ENCODE peak calls at places on chromosomes 13 and 19, in six cellular contexts. J is IMR-90; P is colonic mucosa; M is effector memory CD4-positive, alpha-beta T cell; E is tibial artery; I is lung. X is an unnamed sample. For H3K4me1, the result is how much of the 10 kb centered on the place peaks cover.

GRCh38 chr13:40329682-40330485 is 336.6 kb downstream of the FOXO1 start:
- DNase-seq in P (no peak), J (no peak), M (no peak), I (no peak), E (no peak), X (no peak)

GRCh38 chr19:40348961-40349507 is 539 bp downstream of the PLD3 start:
- DNase-seq in P (no peak), J (peak), E (no peak), I (no peak), M (no peak), X (no peak)

GRCh38 chr13:31749929-31750328 is 10.6 kb downstream of the RXFP2 start:
- DNase-seq in I (no peak), J (peak), E (no peak), M (no peak), P (no peak), X (no peak)

GRCh38 chr13:36866232-36866631 is 47.2 kb downstream of the RFXAP start:
- DNase-seq in M (no peak), J (no peak), P (no peak), I (no peak), E (no peak), X (no peak)

GRCh38 chr13:58949646-58950045 is 1214.1 kb downstream of the DIAPH3 start:
- DNase-seq in I (no peak), J (no peak), P (no peak), E (no peak), M (no peak), X (no peak)

GRCh38 chr13:101181076-101181685 is 235.1 kb downstream of the NALCN start:
- DNase-seq in P (no peak), E (no peak), J (peak), M (no peak), I (no peak), X (no peak)

GRCh38 chr19:5613466-5613865 is 9.1 kb downstream of the SAFB2 start:
- DNase-seq in I (no peak), P (no peak), J (no peak), M (no peak), E (no peak), X (no peak)

GRCh38 chr19:42098781-42099180 is 22.8 kb downstream of the ZNF574 start:
- DNase-seq in P (no peak), E (no peak), J (no peak), I (no peak), M (no peak), X (no peak)

GRCh38 chr19:46271488-46272197 is 25.2 kb upstream of the HIF3A start:
- DNase-seq in I (no peak), J (peak), M (no peak), E (no peak), P (no peak), X (no peak)

GRCh38 chr13:86383151-86383550 is 583.9 kb upstream of the SLITRK6 start:
- DNase-seq in J (no peak), I (no peak), M (no peak), E (no peak), P (no peak), X (no peak)

GRCh38 chr13:110215606-110216005 is 91.4 kb downstream of the COL4A1 start:
- DNase-seq in E (no peak), M (no peak), J (peak), P (no peak), I (no peak), X (no peak)

GRCh38 chr19:1411255-1412191 is 4.1 kb downstream of the DAZAP1 start:
- DNase-seq in I (peak), M (peak), J (peak), E (peak), P (no peak), X (peak)

GRCh38 chr13:44322928-44323327 is 50.7 kb upstream of the SERP2 start:
- DNase-seq in M (no peak), J (no peak), E (no peak), I (no peak), P (no peak), X (no peak)

GRCh38 chr13:24905242-24905641 is 141.3 kb downstream of the RNF17 start:
- DNase-seq in M (no peak), E (no peak), I (no peak), J (peak), P (no peak), X (no peak)

GRCh38 chr19:20321139-20321656 is 154.2 kb downstream of the ZNF486 start:
- DNase-seq in P (no peak), J (no peak), I (no peak), M (no peak), E (no peak), X (no peak)

GRCh38 chr19:36140289-36141038 is 598 bp downstream of the CAPNS1 start:
- DNase-seq in P (peak), M (peak), I (peak), J (peak), E (peak), X (peak)

GRCh38 chr13:113645329-113645728 is 12.7 kb downstream of the ATP4B start:
- DNase-seq in M (no peak), J (no peak), I (no peak), P (no peak), E (no peak), X (no peak)

GRCh38 chr19:55305491-55305890 is 19.6 kb downstream of the TMEM150B start:
- DNase-seq in E (peak), I (no peak), P (peak), J (no peak), M (peak), X (peak)

GRCh38 chr19:18768997-18769891 is 21.9 kb downstream of the COMP start:
- DNase-seq in J (no peak), M (no peak), I (peak), P (no peak), E (no peak), X (no peak)

GRCh38 chr13:39417643-39418042 is 185.3 kb downstream of the LHFPL6 start:
- DNase-seq in P (no peak), M (no peak), E (no peak), I (no peak), J (peak), X (no peak)

GRCh38 chr19:1739960-1740629 is 13.2 kb upstream of the ONECUT3 start:
- DNase-seq in J (no peak), M (no peak), E (no peak), I (no peak), P (no peak), X (no peak)

GRCh38 chr19:18425515-18426415 is 6.6 kb downstream of the SSBP4 start:
- DNase-seq in P (no peak), I (no peak), E (peak), J (peak), M (no peak), X (no peak)

GRCh38 chr19:4737955-4738580 is 14.4 kb upstream of the DPP9 start:
- DNase-seq in I (no peak), J (no peak), M (no peak), P (no peak), E (no peak), X (no peak)

GRCh38 chr13:103157034-103157433 is 90.8 kb upstream of the SLC10A2 start:
- DNase-seq in M (no peak), P (no peak), I (no peak), E (no peak), J (no peak), X (no peak)

GRCh38 chr19:14409157-14410053 is 9.7 kb downstream of the DDX39A start:
- DNase-seq in I (no peak), E (no peak), J (no peak), M (no peak), P (no peak), X (no peak)

GRCh38 chr13:50127017-50127725 is 111.9 kb downstream of the KCNRG start:
- DNase-seq in M (peak), I (no peak), P (peak), J (peak), E (peak), X (peak)

GRCh38 chr13:45048890-45049407 is 59.6 kb downstream of the GPALPP1 start:
- DNase-seq in J (no peak), I (no peak), M (no peak), E (no peak), P (no peak), X (no peak)

GRCh38 chr19:6038634-6039405 is 60.9 kb upstream of the RANBP3 start:
- DNase-seq in P (no peak), M (no peak), J (peak), I (peak), E (no peak), X (no peak)

GRCh38 chr13:111920932-111921705 is 145.8 kb upstream of the SOX1 start:
- DNase-seq in J (no peak), P (no peak), M (no peak), I (no peak), E (no peak), X (no peak)

GRCh38 chr19:33389574-33390119 is 16.1 kb downstream of the CEBPG start:
- DNase-seq in P (no peak), E (no peak), J (no peak), M (no peak), I (no peak), X (no peak)

GRCh38 chr19:15300533-15301194 is 31.7 kb downstream of the BRD4 start:
- DNase-seq in I (no peak), E (no peak), M (no peak), J (peak), P (no peak), X (no peak)

GRCh38 chr13:95099541-95099940 is 201.7 kb downstream of the ABCC4 start:
- DNase-seq in E (no peak), P (no peak), I (no peak), M (no peak), J (peak), X (no peak)

GRCh38 chr19:8041553-8041952 is 11.0 kb upstream of the CCL25 start:
- DNase-seq in M (no peak), P (no peak), I (no peak), J (no peak), E (no peak), X (no peak)

GRCh38 chr19:47573076-47574026 is at the start of gene ZNF541:
- DNase-seq in M (peak), P (peak), I (peak), J (peak), E (peak), X (peak)

GRCh38 chr13:95298971-95299627 is 2.2 kb downstream of the ABCC4 start:
- DNase-seq in M (no peak), E (no peak), I (no peak), P (no peak), J (peak), X (no peak)

GRCh38 chr13:97308735-97309429 is 86.7 kb downstream of the MBNL2 start:
- DNase-seq in M (no peak), P (no peak), I (no peak), E (no peak), J (peak), X (no peak)

GRCh38 chr19:53945441-53945840 is 17.3 kb upstream of the CACNG8 start:
- DNase-seq in E (no peak), I (no peak), J (peak), P (no peak), M (no peak), X (no peak)

GRCh38 chr19:54339646-54340358 is 840 bp upstream of the LILRA4 start:
- DNase-seq in M (no peak), J (no peak), P (no peak), I (no peak), E (peak), X (no peak)

GRCh38 chr19:35011091-35011689 is 11.1 kb downstream of the GRAMD1A start:
- DNase-seq in P (no peak), E (no peak), I (no peak), M (no peak), J (no peak), X (no peak)

GRCh38 chr19:22263121-22263520 is 23.1 kb upstream of the ZNF729 start:
- DNase-seq in I (no peak), E (no peak), M (no peak), P (no peak), J (no peak), X (no peak)

DNA sequence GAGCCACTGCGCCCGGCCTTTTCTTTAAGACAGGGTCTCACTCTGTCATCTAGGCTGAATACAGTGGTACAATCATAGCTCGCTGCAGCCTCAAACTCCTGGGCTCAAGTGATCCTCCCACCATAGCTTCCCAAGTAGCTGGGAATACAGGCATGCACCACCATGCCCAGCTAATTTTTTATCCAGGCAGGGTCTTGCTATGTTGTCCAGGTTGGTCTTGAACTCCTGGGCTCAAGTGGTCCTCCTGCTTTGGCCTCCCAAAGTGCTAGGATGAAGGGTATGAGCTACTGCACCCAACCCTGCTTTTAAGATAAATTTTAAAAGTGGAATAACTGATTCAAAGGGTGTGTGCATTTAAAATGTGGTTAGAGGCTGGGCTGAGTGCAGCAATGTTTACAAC is 14.1 kb downstream of the NOSIP start:
- DNase-seq in M (no peak), J (no peak), E (no peak), I (no peak), P (no peak), X (no peak)
- H3K4me1 ChIP-seq in M (half or more), J (under half), E (under half), I (under half), P (under half), X (half or more)

GRCh38 chr19:45163156-45163555 is 2.4 kb upstream of the NKPD1 start:
- DNase-seq in M (no peak), P (no peak), I (no peak), J (no peak), E (no peak), X (no peak)

GRCh38 chr19:45162464-45163143 is 1.8 kb upstream of the NKPD1 start:
- DNase-seq in E (no peak), I (no peak), M (no peak), P (no peak), J (no peak), X (no peak)

GRCh38 chr19:45163751-45164150 is 3.0 kb upstream of the NKPD1 start:
- DNase-seq in P (no peak), I (no peak), M (no peak), J (no peak), E (no peak), X (no peak)

GRCh38 chr19:45160870-45161714 is at the start of gene NKPD1:
- DNase-seq in P (peak), E (no peak), J (no peak), I (peak), M (no peak), X (no peak)

DNA sequence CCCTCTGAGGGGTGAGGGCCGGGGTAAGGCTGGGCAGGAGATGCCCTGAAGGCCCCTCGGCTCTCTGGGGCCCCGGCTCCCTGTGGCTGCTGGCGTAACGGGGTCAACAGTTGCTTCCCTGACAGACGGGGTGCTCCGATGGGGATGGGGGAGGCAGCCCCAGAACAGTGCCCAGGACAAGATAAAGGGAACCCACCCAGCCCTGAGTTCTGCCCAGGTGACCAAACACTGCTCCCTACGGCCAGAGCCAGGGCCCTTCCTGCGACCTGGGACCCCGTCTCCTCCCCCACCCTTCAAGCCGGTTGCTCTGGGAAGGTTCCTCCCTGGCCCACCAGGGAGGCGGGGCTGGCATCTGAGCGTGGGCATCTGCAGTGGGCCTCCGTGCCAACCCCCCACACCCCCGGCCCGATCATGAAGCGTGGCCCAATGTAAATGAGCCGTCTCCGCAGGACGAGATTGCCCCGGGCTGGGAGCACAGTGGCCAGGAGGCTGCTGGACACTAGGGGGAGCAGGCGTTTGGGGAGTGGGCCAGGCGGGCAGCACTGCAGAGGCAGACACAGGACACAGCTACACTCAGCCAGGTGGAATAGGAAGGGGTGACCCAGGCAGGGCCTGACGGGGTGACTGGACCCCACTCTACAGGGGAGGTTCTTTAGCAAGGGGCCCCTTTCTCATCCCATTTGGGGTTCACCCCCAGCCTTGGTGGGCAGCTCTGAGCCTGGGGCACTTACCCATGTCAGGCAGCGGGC is 1.1 kb upstream of the NKPD1 start:
- DNase-seq in J (peak), E (no peak), I (no peak), M (no peak), P (no peak), X (no peak)
- H3K4me3 ChIP-seq in J (no peak), E (no peak), I (no peak), M (no peak), P (no peak), X (no peak)

GRCh38 chr13:104833221-104833620 is 1702.2 kb downstream of the EFNB2 start:
- DNase-seq in I (no peak), P (no peak), J (no peak), M (no peak), E (no peak), X (no peak)
- H3K4me1 ChIP-seq in I (under half), P (under half), J (under half), M (under half), E (under half), X (under half)

GRCh38 chr13:88377852-88378251 is 706.7 kb downstream of the SLITRK5 start:
- DNase-seq in P (no peak), E (no peak), J (no peak), M (no peak), I (no peak), X (no peak)
- H3K4me3 ChIP-seq in P (no peak), E (no peak), J (no peak), M (no peak), I (no peak), X (no peak)

GRCh38 chr19:38707512-38708114 is 36.7 kb downstream of the CAPN12 start:
- DNase-seq in M (no peak), P (peak), E (peak), I (peak), J (peak), X (no peak)
- H3K4me1 ChIP-seq in M (under half), P (under half), E (half or more), I (under half), J (under half), X (under half)

DNA sequence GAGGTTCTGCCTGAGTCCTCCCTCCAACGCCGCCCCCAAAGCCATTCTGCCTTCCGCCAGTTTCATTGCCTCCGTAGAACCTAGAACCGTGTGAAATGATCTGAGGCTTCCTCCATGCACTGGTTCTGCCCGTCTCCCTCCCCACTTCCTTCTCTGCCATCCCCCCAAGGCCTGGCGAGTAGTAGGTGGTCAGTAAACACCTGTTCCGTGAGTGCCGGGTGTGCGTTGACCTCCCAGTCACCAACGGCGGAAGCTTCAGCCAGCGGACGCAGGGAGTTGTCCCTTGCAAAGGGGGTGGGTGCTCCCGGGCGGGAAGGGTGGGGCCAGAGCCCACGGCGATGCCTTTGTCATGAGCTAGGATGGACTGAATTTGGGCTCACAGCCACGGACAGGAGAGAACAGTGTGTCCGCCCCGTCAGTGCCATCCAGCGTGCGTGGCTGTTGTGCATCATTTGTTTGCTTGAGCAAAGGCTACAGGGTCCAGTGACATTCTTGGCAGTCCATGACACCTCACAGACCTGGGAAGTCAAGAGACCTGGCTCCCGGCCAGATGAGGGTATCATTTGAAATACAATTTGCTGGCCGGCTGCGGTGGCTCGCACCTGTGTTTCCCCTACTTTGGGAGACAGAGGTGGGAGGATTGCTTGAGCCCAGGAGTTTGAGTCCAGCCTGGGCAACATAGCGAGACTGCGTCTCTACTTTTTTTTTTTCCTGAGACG is 43.1 kb downstream of the NFIC start:
- DNase-seq in P (no peak), J (no peak), I (no peak), E (no peak), M (no peak), X (no peak)
- H3K4me3 ChIP-seq in P (no peak), J (no peak), I (no peak), E (no peak), M (no peak), X (no peak)

GRCh38 chr19:29576043-29576442 is 30.0 kb upstream of the POP4 start:
- DNase-seq in M (no peak), I (no peak), E (no peak), P (no peak), J (peak), X (no peak)
- H3K4me1 ChIP-seq in M (under half), I (under half), E (under half), P (under half), J (under half), X (under half)

GRCh38 chr19:50725218-50725931 is 2.2 kb downstream of the CLEC11A start:
- DNase-seq in P (no peak), I (no peak), J (no peak), E (no peak), M (no peak), X (no peak)
- H3K4me3 ChIP-seq in P (peak), I (peak), J (peak), E (peak), M (peak), X (no peak)

X was measured in CD4-positive, CD25-positive, alpha-beta regulatory T cell.